ENCODE peak calls at places on chromosomes 2 and 18, in seven cellular contexts. P is BE2C, I is suprapubic skin, X is brain microvascular endothelial cell, Q is foreskin fibroblast, T is epithelial cell of esophagus, U is thoracic aorta. S is an unnamed sample.
A peak's percentile ranks its signal among the peaks of the same experiment; 100 is the strongest.

GRCh38 chr18:22999212-22999611 is 66.1 kb downstream of the RBBP8 start:
- DNase-seq in P (no peak), I (no peak), X (peak; percentile 64), Q (no peak), T (no peak), U (no peak), S (no peak)

GRCh38 chr2:85707304-85707703 is 13.1 kb downstream of the GNLY start:
- DNase-seq in P (peak; percentile 59), I (peak; percentile 68), X (peak; percentile 94), Q (peak; percentile 85), T (peak; percentile 93), U (no peak), S (peak; percentile 30)

GRCh38 chr2:106130251-106130998 is 63.7 kb downstream of the UXS1 start:
- DNase-seq in P (no peak), I (no peak), X (no peak), Q (no peak), T (peak; percentile 30), U (no peak), S (no peak)

GRCh38 chr2:186456941-186457340 is 29.1 kb upstream of the ZC3H15 start:
- DNase-seq in P (no peak), I (no peak), X (peak; percentile 85), Q (peak; percentile 14), T (peak; percentile 58), U (no peak), S (peak; percentile 61)

GRCh38 chr2:195561205-195562032 is 95.6 kb upstream of the SLC39A10 start:
- DNase-seq in P (no peak), I (no peak), X (peak; percentile 93), Q (peak; percentile 75), T (peak; percentile 79), U (no peak), S (peak; percentile 92)

GRCh38 chr18:48979944-48980890 is 29.5 kb upstream of the SMAD7 start:
- DNase-seq in P (no peak), I (no peak), X (peak; percentile 51), Q (no peak), T (no peak), U (no peak), S (no peak)

GRCh38 chr18:37521500-37522465 is 43.8 kb downstream of the CELF4 start:
- DNase-seq in P (no peak), I (no peak), X (no peak), Q (no peak), T (no peak), U (no peak), S (no peak)

GRCh38 chr2:78682781-78683180 is 342.7 kb upstream of the REG3G start:
- DNase-seq in P (no peak), I (no peak), X (no peak), Q (no peak), T (no peak), U (no peak), S (peak; percentile 5)

GRCh38 chr2:190190507-190190906 is 128.0 kb upstream of the MSTN start:
- DNase-seq in P (no peak), I (no peak), X (no peak), Q (no peak), T (no peak), U (no peak), S (no peak)

GRCh38 chr2:234162876-234163275 is 112.4 kb downstream of the SPP2 start:
- DNase-seq in P (no peak), I (no peak), X (no peak), Q (no peak), T (peak; percentile 83), U (no peak), S (no peak)

GRCh38 chr2:239259173-239259572 is 141.6 kb downstream of the HDAC4 start:
- DNase-seq in P (no peak), I (no peak), X (no peak), Q (no peak), T (no peak), U (no peak), S (no peak)

GRCh38 chr2:178190938-178191910 is 3.1 kb upstream of the OSBPL6 start:
- DNase-seq in P (no peak), I (no peak), X (no peak), Q (no peak), T (peak; percentile 63), U (no peak), S (no peak)

GRCh38 chr2:124575497-124575896 is 550.4 kb downstream of the CNTNAP5 start:
- DNase-seq in P (no peak), I (no peak), X (no peak), Q (no peak), T (no peak), U (no peak), S (no peak)

GRCh38 chr2:127174977-127175376 is 45.1 kb downstream of the CYP27C1 start:
- DNase-seq in P (peak; percentile 65), I (peak; percentile 87), X (no peak), Q (peak; percentile 31), T (peak; percentile 32), U (no peak), S (no peak)

GRCh38 chr2:48767330-48767729 is 11.8 kb upstream of the LHCGR start:
- DNase-seq in P (no peak), I (no peak), X (no peak), Q (no peak), T (no peak), U (no peak), S (no peak)

GRCh38 chr2:160736629-160737028 is 243.0 kb upstream of the RBMS1 start:
- DNase-seq in P (no peak), I (no peak), X (peak; percentile 75), Q (peak; percentile 57), T (peak; percentile 53), U (no peak), S (peak; percentile 25)

GRCh38 chr2:145184741-145185671 is 665.1 kb upstream of the ZEB2 start:
- DNase-seq in P (no peak), I (no peak), X (no peak), Q (peak; percentile 73), T (peak; percentile 32), U (no peak), S (no peak)

DNA sequence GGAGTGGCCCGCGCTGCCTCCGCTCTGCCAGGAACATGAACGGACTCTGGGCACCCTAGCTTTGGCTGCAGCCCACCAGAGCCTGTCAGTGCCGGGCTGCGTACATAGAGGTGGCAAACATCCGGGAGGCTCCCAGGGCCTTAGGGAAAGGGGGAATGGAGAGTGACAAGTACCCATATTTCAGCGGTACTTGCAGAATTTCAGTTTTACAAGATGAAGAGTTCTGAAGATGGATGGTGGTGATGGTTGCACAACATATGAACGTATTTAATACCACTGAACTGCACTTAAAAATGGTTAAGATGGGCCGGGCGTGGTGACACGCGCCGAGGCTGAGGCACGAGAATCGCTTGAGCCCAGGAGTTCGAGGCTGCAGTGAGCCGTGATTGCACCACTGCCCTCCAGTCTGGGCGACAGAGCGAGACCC is 873 bp downstream of the MTHFD2 start:
- DNase-seq in P (no peak), I (no peak), X (peak; percentile 11), Q (no peak), T (no peak), U (peak; percentile 67), S (no peak)
- TF ChIP-seq CTCF in P (no peak), I (no peak), X (no peak), Q (no peak), T (no peak), U (no peak), S (no peak)

GRCh38 chr2:120012771-120013568 is at the start of gene EPB41L5:
- DNase-seq in P (peak; percentile 91), I (peak; percentile 92), X (peak; percentile 88), Q (peak; percentile 96), T (peak; percentile 97), U (peak; percentile 72), S (peak; percentile 94)

GRCh38 chr2:120004254-120004653 is 8.6 kb upstream of the EPB41L5 start:
- DNase-seq in P (no peak), I (no peak), X (no peak), Q (no peak), T (no peak), U (no peak), S (no peak)

GRCh38 chr2:120012363-120012762 is 514 bp upstream of the EPB41L5 start:
- DNase-seq in P (no peak), I (no peak), X (no peak), Q (no peak), T (no peak), U (no peak), S (no peak)

GRCh38 chr2:120005834-120006521 is 6.9 kb upstream of the EPB41L5 start:
- DNase-seq in P (no peak), I (no peak), X (no peak), Q (no peak), T (peak; percentile 72), U (no peak), S (no peak)

DNA sequence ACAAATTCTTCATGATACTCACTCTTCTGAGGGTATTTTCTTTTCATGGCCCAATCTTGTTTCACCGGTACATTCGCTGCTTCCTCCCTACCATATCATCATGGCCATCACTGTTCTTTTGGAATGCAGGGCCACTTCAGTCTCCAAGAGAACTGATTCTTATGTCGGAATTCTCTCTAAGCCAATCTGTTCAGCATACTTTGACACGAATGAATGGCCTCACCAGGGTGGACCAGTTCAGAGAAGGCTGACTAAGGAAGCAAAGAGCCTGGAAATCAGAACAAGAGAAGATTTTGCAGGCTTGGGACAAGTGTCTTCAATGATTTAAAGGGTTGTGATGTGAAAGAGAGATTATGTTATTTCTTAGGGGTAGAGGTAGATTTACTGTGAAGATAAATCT is 5.0 kb upstream of the EPB41L5 start:
- DNase-seq in P (no peak), I (no peak), X (no peak), Q (no peak), T (no peak), U (no peak), S (no peak)
- H3K4me3 ChIP-seq in P (no peak overlapping the region), I (no peak overlapping the region), X (no peak overlapping the region), Q (no peak overlapping the region), T (no peak overlapping the region), U (no peak overlapping the region), S (no peak overlapping the region)

GRCh38 chr18:7755753-7756475 is 188.8 kb downstream of the PTPRM start:
- DNase-seq in P (no peak), I (no peak), X (no peak), Q (peak; percentile 17), T (peak; percentile 9), U (no peak), S (no peak)
- TF ChIP-seq CTCF in P (no peak), I (no peak), X (peak; percentile 39), Q (peak; percentile 30), T (peak; percentile 35), U (peak; percentile 37), S (peak; percentile 53)

DNA sequence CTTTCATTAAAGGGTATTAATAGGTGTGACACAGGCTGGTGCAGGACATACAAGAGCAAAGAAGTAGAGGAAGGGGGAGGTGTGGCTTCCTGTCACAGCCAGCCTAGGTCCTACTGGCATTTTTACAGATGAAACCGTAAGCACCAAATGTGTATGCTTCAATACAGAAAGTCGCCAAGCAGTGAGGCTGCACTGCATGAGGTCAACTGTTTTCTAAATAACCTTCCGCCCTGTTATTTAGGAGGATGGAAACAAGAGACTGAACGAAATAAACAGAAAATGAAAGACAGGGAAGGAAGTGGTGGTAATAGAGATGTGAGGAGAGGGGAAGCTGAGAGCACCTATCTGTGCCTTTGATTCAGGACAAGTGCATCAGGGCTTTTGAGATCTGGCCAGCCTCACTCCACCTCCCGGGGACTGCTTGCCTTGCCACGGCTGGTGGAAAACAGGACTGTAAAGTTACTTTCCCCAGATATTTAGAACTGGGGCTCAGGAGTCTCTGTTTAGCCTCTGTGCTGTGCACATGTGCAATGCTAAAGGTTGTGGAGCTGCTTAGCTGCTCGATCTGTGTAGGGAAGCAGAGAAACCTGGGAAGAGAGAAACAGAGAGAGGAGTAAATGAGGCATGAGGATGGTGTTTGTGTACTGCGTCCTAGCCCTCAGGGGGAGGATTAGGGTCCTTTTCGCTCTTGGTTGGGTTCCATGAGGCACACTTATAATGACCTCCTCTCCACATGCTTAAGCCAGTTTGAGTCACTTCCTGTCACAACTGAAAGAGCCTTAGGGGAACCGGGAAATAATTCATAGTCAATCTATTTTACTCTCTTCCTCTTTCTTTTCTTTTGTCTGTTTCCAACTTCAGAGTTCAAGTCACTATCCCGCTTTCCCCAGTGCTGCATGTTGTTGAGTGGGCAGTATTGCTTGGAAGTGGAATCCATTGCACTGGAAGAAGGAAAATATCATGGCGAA is 62.3 kb upstream of the BOD1L2 start:
- DNase-seq in P (no peak), I (no peak), X (no peak), Q (no peak), T (no peak), U (no peak), S (no peak)
- H3K4me3 ChIP-seq in P (no peak overlapping the region), I (no peak overlapping the region), X (no peak overlapping the region), Q (no peak overlapping the region), T (no peak overlapping the region), U (no peak overlapping the region), S (no peak overlapping the region)